ENCODE peak calls at places on chromosomes 13 and 19, in seven cellular contexts. One of them, this sample, is unnamed.

GRCh38 chr13:76683168-76683567 is 203.0 kb downstream of the KCTD12 start:
- DNase-seq in fibroblast of lung: no peak
- DNase-seq in stimulated activated CD8-positive, alpha-beta memory T cell treated with anti-CD3 and anti-CD28 coated beads, Interleukin-4, amount 100 ng/mL, for 1 hour: no peak
- DNase-seq in left ventricle myocardium superior: no peak
- DNase-seq in heart right ventricle: no peak
- DNase-seq in AG08395: no peak
- DNase-seq in neuronal stem cell: no peak
- DNase-seq in this sample: no peak

GRCh38 chr19:40033989-40034560 is 22.0 kb downstream of the ZNF780B start:
- DNase-seq in left ventricle myocardium superior: no peak
- DNase-seq in neuronal stem cell: no peak
- DNase-seq in heart right ventricle: no peak
- DNase-seq in stimulated activated CD8-positive, alpha-beta memory T cell treated with anti-CD3 and anti-CD28 coated beads, Interleukin-4, amount 100 ng/mL, for 1 hour: no peak
- DNase-seq in fibroblast of lung: no peak
- DNase-seq in AG08395: no peak
- DNase-seq in this sample: no peak

GRCh38 chr19:5628470-5628869 is 5.6 kb downstream of the SAFB start:
- DNase-seq in fibroblast of lung: peak; percentile 43
- DNase-seq in stimulated activated CD8-positive, alpha-beta memory T cell treated with anti-CD3 and anti-CD28 coated beads, Interleukin-4, amount 100 ng/mL, for 1 hour: no peak
- DNase-seq in AG08395: peak; percentile 30
- DNase-seq in heart right ventricle: no peak
- DNase-seq in left ventricle myocardium superior: no peak
- DNase-seq in neuronal stem cell: no peak
- DNase-seq in this sample: no peak

GRCh38 chr19:46697142-46697960 is 19.6 kb downstream of the PRKD2 start:
- DNase-seq in AG08395: peak; percentile 96
- DNase-seq in stimulated activated CD8-positive, alpha-beta memory T cell treated with anti-CD3 and anti-CD28 coated beads, Interleukin-4, amount 100 ng/mL, for 1 hour: no peak
- DNase-seq in fibroblast of lung: peak; percentile 71
- DNase-seq in neuronal stem cell: peak; percentile 89
- DNase-seq in left ventricle myocardium superior: peak; percentile 93
- DNase-seq in heart right ventricle: peak; percentile 86
- DNase-seq in this sample: no peak

GRCh38 chr19:7619671-7620441 is 9.5 kb downstream of the XAB2 start:
- DNase-seq in stimulated activated CD8-positive, alpha-beta memory T cell treated with anti-CD3 and anti-CD28 coated beads, Interleukin-4, amount 100 ng/mL, for 1 hour: no peak
- DNase-seq in neuronal stem cell: no peak
- DNase-seq in heart right ventricle: no peak
- DNase-seq in left ventricle myocardium superior: no peak
- DNase-seq in fibroblast of lung: no peak
- DNase-seq in AG08395: no peak
- DNase-seq in this sample: no peak

GRCh38 chr19:885536-886224 is 7.3 kb downstream of the MED16 start:
- DNase-seq in neuronal stem cell: no peak
- DNase-seq in heart right ventricle: no peak
- DNase-seq in stimulated activated CD8-positive, alpha-beta memory T cell treated with anti-CD3 and anti-CD28 coated beads, Interleukin-4, amount 100 ng/mL, for 1 hour: no peak
- DNase-seq in left ventricle myocardium superior: no peak
- DNase-seq in fibroblast of lung: no peak
- DNase-seq in AG08395: no peak
- DNase-seq in this sample: no peak

GRCh38 chr19:50567052-50567841 is 988 bp downstream of the LRRC4B start:
- DNase-seq in fibroblast of lung: no peak
- DNase-seq in left ventricle myocardium superior: no peak
- DNase-seq in heart right ventricle: no peak
- DNase-seq in stimulated activated CD8-positive, alpha-beta memory T cell treated with anti-CD3 and anti-CD28 coated beads, Interleukin-4, amount 100 ng/mL, for 1 hour: no peak
- DNase-seq in neuronal stem cell: peak; percentile 57
- DNase-seq in AG08395: no peak
- DNase-seq in this sample: no peak

GRCh38 chr19:1901940-1902404 is 3.2 kb upstream of the ADAT3 start:
- DNase-seq in stimulated activated CD8-positive, alpha-beta memory T cell treated with anti-CD3 and anti-CD28 coated beads, Interleukin-4, amount 100 ng/mL, for 1 hour: no peak
- DNase-seq in left ventricle myocardium superior: peak; percentile 53
- DNase-seq in fibroblast of lung: peak; percentile 9
- DNase-seq in AG08395: no peak
- DNase-seq in neuronal stem cell: no peak
- DNase-seq in heart right ventricle: no peak
- DNase-seq in this sample: no peak

GRCh38 chr19:13784731-13785452 is 10.4 kb upstream of the ZSWIM4 start:
- DNase-seq in left ventricle myocardium superior: peak; percentile 82
- DNase-seq in heart right ventricle: peak; percentile 72
- DNase-seq in AG08395: peak; percentile 78
- DNase-seq in fibroblast of lung: peak; percentile 70
- DNase-seq in neuronal stem cell: no peak
- DNase-seq in stimulated activated CD8-positive, alpha-beta memory T cell treated with anti-CD3 and anti-CD28 coated beads, Interleukin-4, amount 100 ng/mL, for 1 hour: no peak
- DNase-seq in this sample: no peak

GRCh38 chr13:113460599-113460998 is 7.3 kb upstream of the ADPRHL1 start:
- DNase-seq in AG08395: no peak
- DNase-seq in neuronal stem cell: no peak
- DNase-seq in heart right ventricle: no peak
- DNase-seq in stimulated activated CD8-positive, alpha-beta memory T cell treated with anti-CD3 and anti-CD28 coated beads, Interleukin-4, amount 100 ng/mL, for 1 hour: no peak
- DNase-seq in fibroblast of lung: no peak
- DNase-seq in left ventricle myocardium superior: no peak
- DNase-seq in this sample: no peak

GRCh38 chr13:112795277-112795676 is 105.4 kb downstream of the ATP11A start:
- DNase-seq in stimulated activated CD8-positive, alpha-beta memory T cell treated with anti-CD3 and anti-CD28 coated beads, Interleukin-4, amount 100 ng/mL, for 1 hour: no peak
- DNase-seq in neuronal stem cell: no peak
- DNase-seq in heart right ventricle: no peak
- DNase-seq in AG08395: no peak
- DNase-seq in fibroblast of lung: no peak
- DNase-seq in left ventricle myocardium superior: no peak
- DNase-seq in this sample: no peak

GRCh38 chr13:71912524-71912923 is 45.5 kb upstream of the DACH1 start:
- DNase-seq in AG08395: no peak
- DNase-seq in stimulated activated CD8-positive, alpha-beta memory T cell treated with anti-CD3 and anti-CD28 coated beads, Interleukin-4, amount 100 ng/mL, for 1 hour: no peak
- DNase-seq in left ventricle myocardium superior: no peak
- DNase-seq in neuronal stem cell: no peak
- DNase-seq in heart right ventricle: no peak
- DNase-seq in fibroblast of lung: peak; percentile 58
- DNase-seq in this sample: no peak

GRCh38 chr13:91809161-91809560 is 410.7 kb downstream of the GPC5 start:
- DNase-seq in stimulated activated CD8-positive, alpha-beta memory T cell treated with anti-CD3 and anti-CD28 coated beads, Interleukin-4, amount 100 ng/mL, for 1 hour: no peak
- DNase-seq in AG08395: no peak
- DNase-seq in neuronal stem cell: no peak
- DNase-seq in fibroblast of lung: no peak
- DNase-seq in heart right ventricle: no peak
- DNase-seq in left ventricle myocardium superior: no peak
- DNase-seq in this sample: no peak

GRCh38 chr13:113879506-113880360 is 15.9 kb upstream of the GAS6 start:
- DNase-seq in heart right ventricle: no peak
- DNase-seq in stimulated activated CD8-positive, alpha-beta memory T cell treated with anti-CD3 and anti-CD28 coated beads, Interleukin-4, amount 100 ng/mL, for 1 hour: no peak
- DNase-seq in fibroblast of lung: no peak
- DNase-seq in AG08395: no peak
- DNase-seq in left ventricle myocardium superior: peak; percentile 63
- DNase-seq in neuronal stem cell: no peak
- DNase-seq in this sample: no peak

GRCh38 chr19:341386-342127 is 3.0 kb downstream of the MIER2 start:
- DNase-seq in AG08395: no peak
- DNase-seq in fibroblast of lung: no peak
- DNase-seq in left ventricle myocardium superior: no peak
- DNase-seq in stimulated activated CD8-positive, alpha-beta memory T cell treated with anti-CD3 and anti-CD28 coated beads, Interleukin-4, amount 100 ng/mL, for 1 hour: no peak
- DNase-seq in heart right ventricle: no peak
- DNase-seq in neuronal stem cell: no peak
- DNase-seq in this sample: no peak

GRCh38 chr19:40663712-40664692 is 26.4 kb downstream of the NUMBL start:
- DNase-seq in neuronal stem cell: no peak
- DNase-seq in heart right ventricle: no peak
- DNase-seq in fibroblast of lung: no peak
- DNase-seq in stimulated activated CD8-positive, alpha-beta memory T cell treated with anti-CD3 and anti-CD28 coated beads, Interleukin-4, amount 100 ng/mL, for 1 hour: no peak
- DNase-seq in AG08395: no peak
- DNase-seq in left ventricle myocardium superior: no peak
- DNase-seq in this sample: no peak

GRCh38 chr19:2089727-2090053 is 6.4 kb downstream of the MOB3A start:
- DNase-seq in stimulated activated CD8-positive, alpha-beta memory T cell treated with anti-CD3 and anti-CD28 coated beads, Interleukin-4, amount 100 ng/mL, for 1 hour: no peak
- DNase-seq in left ventricle myocardium superior: no peak
- DNase-seq in AG08395: no peak
- DNase-seq in fibroblast of lung: no peak
- DNase-seq in heart right ventricle: no peak
- DNase-seq in neuronal stem cell: no peak
- DNase-seq in this sample: no peak

GRCh38 chr13:97367016-97367415 is 67.0 kb upstream of the RAP2A start:
- DNase-seq in stimulated activated CD8-positive, alpha-beta memory T cell treated with anti-CD3 and anti-CD28 coated beads, Interleukin-4, amount 100 ng/mL, for 1 hour: no peak
- DNase-seq in fibroblast of lung: peak; percentile 79
- DNase-seq in neuronal stem cell: peak; percentile 8
- DNase-seq in heart right ventricle: no peak
- DNase-seq in AG08395: peak; percentile 70
- DNase-seq in left ventricle myocardium superior: no peak
- DNase-seq in this sample: peak; percentile 42

GRCh38 chr19:36008336-36008978 is at the start of gene SYNE4:
- DNase-seq in stimulated activated CD8-positive, alpha-beta memory T cell treated with anti-CD3 and anti-CD28 coated beads, Interleukin-4, amount 100 ng/mL, for 1 hour: no peak
- DNase-seq in AG08395: no peak
- DNase-seq in left ventricle myocardium superior: no peak
- DNase-seq in neuronal stem cell: no peak
- DNase-seq in fibroblast of lung: no peak
- DNase-seq in heart right ventricle: no peak
- DNase-seq in this sample: no peak

GRCh38 chr19:51107406-51108065 is 673 bp downstream of the CTU1 start:
- DNase-seq in neuronal stem cell: no peak
- DNase-seq in left ventricle myocardium superior: no peak
- DNase-seq in heart right ventricle: no peak
- DNase-seq in stimulated activated CD8-positive, alpha-beta memory T cell treated with anti-CD3 and anti-CD28 coated beads, Interleukin-4, amount 100 ng/mL, for 1 hour: no peak
- DNase-seq in fibroblast of lung: peak; percentile 16
- DNase-seq in AG08395: peak; percentile 21
- DNase-seq in this sample: no peak

GRCh38 chr19:34725400-34725799 is 8.6 kb upstream of the ZNF181 start:
- DNase-seq in heart right ventricle: no peak
- DNase-seq in neuronal stem cell: no peak
- DNase-seq in stimulated activated CD8-positive, alpha-beta memory T cell treated with anti-CD3 and anti-CD28 coated beads, Interleukin-4, amount 100 ng/mL, for 1 hour: no peak
- DNase-seq in AG08395: no peak
- DNase-seq in left ventricle myocardium superior: no peak
- DNase-seq in fibroblast of lung: no peak
- DNase-seq in this sample: no peak

GRCh38 chr19:55094456-55095259 is 19.0 kb downstream of the EPS8L1 start:
- DNase-seq in fibroblast of lung: no peak
- DNase-seq in left ventricle myocardium superior: no peak
- DNase-seq in heart right ventricle: no peak
- DNase-seq in neuronal stem cell: no peak
- DNase-seq in AG08395: no peak
- DNase-seq in stimulated activated CD8-positive, alpha-beta memory T cell treated with anti-CD3 and anti-CD28 coated beads, Interleukin-4, amount 100 ng/mL, for 1 hour: no peak
- DNase-seq in this sample: no peak

GRCh38 chr13:98260357-98261164 is 83.5 kb upstream of the RNF113B start:
- DNase-seq in AG08395: no peak
- DNase-seq in neuronal stem cell: no peak
- DNase-seq in fibroblast of lung: no peak
- DNase-seq in heart right ventricle: no peak
- DNase-seq in left ventricle myocardium superior: no peak
- DNase-seq in stimulated activated CD8-positive, alpha-beta memory T cell treated with anti-CD3 and anti-CD28 coated beads, Interleukin-4, amount 100 ng/mL, for 1 hour: no peak
- DNase-seq in this sample: no peak

GRCh38 chr13:23433171-23434153 is at the start of gene SACS:
- DNase-seq in heart right ventricle: peak; percentile 18
- DNase-seq in fibroblast of lung: peak; percentile 39
- DNase-seq in stimulated activated CD8-positive, alpha-beta memory T cell treated with anti-CD3 and anti-CD28 coated beads, Interleukin-4, amount 100 ng/mL, for 1 hour: no peak
- DNase-seq in left ventricle myocardium superior: peak; percentile 37
- DNase-seq in neuronal stem cell: peak; percentile 84
- DNase-seq in AG08395: peak; percentile 68
- DNase-seq in this sample: peak; percentile 6

GRCh38 chr19:46845959-46846459 is 4.6 kb downstream of the AP2S1 start:
- DNase-seq in fibroblast of lung: no peak
- DNase-seq in left ventricle myocardium superior: peak; percentile 46
- DNase-seq in heart right ventricle: no peak
- DNase-seq in stimulated activated CD8-positive, alpha-beta memory T cell treated with anti-CD3 and anti-CD28 coated beads, Interleukin-4, amount 100 ng/mL, for 1 hour: no peak
- DNase-seq in AG08395: no peak
- DNase-seq in neuronal stem cell: no peak
- DNase-seq in this sample: no peak

GRCh38 chr19:16896913-16897571 is 8.2 kb downstream of the F2RL3 start:
- DNase-seq in neuronal stem cell: peak; percentile 92
- DNase-seq in left ventricle myocardium superior: peak; percentile 94
- DNase-seq in heart right ventricle: peak; percentile 97
- DNase-seq in AG08395: peak; percentile 99
- DNase-seq in fibroblast of lung: peak; percentile 96
- DNase-seq in stimulated activated CD8-positive, alpha-beta memory T cell treated with anti-CD3 and anti-CD28 coated beads, Interleukin-4, amount 100 ng/mL, for 1 hour: peak; percentile 35
- DNase-seq in this sample: peak; percentile 80

GRCh38 chr19:47107201-47107952 is 6.2 kb downstream of the ZC3H4 start:
- DNase-seq in heart right ventricle: no peak
- DNase-seq in stimulated activated CD8-positive, alpha-beta memory T cell treated with anti-CD3 and anti-CD28 coated beads, Interleukin-4, amount 100 ng/mL, for 1 hour: no peak
- DNase-seq in left ventricle myocardium superior: peak; percentile 16
- DNase-seq in neuronal stem cell: no peak
- DNase-seq in AG08395: no peak
- DNase-seq in fibroblast of lung: peak; percentile 42
- DNase-seq in this sample: no peak

GRCh38 chr13:108830916-108831315 is 201.5 kb downstream of the MYO16 start:
- DNase-seq in left ventricle myocardium superior: no peak
- DNase-seq in AG08395: no peak
- DNase-seq in fibroblast of lung: no peak
- DNase-seq in neuronal stem cell: no peak
- DNase-seq in stimulated activated CD8-positive, alpha-beta memory T cell treated with anti-CD3 and anti-CD28 coated beads, Interleukin-4, amount 100 ng/mL, for 1 hour: no peak
- DNase-seq in heart right ventricle: no peak
- DNase-seq in this sample: no peak

This sample was measured in H54.